ENCODE peak calls at places on chromosomes 5 and 9, in four cellular contexts. C is bronchial epithelial cell, M is astrocyte, Y is lower leg skin. P is an unnamed sample.

GRCh38 chr9:108469654-108470053 is 386.1 kb downstream of the ACTL7B start:
- DNase-seq in C (peak), M (peak), Y (no peak), P (no peak)

GRCh38 chr5:136901-137300 is 44.9 kb downstream of the PLEKHG4B start:
- DNase-seq in C (peak), Y (no peak), M (no peak), P (no peak)

GRCh38 chr5:180467576-180467975 is 26.6 kb upstream of the CNOT6 start:
- DNase-seq in Y (no peak), C (no peak), M (no peak), P (no peak)

GRCh38 chr5:151212361-151212899 is 11.5 kb downstream of the CCDC69 start:
- DNase-seq in C (no peak), Y (no peak), M (no peak), P (no peak)

GRCh38 chr9:89541798-89542197 is 43.9 kb upstream of the SEMA4D start:
- DNase-seq in Y (no peak), M (no peak), C (no peak), P (no peak)

GRCh38 chr5:142387022-142387682 is 62.3 kb upstream of the SPRY4 start:
- DNase-seq in C (no peak), M (no peak), Y (no peak), P (no peak)

GRCh38 chr9:32741706-32742105 is 41.6 kb upstream of the TMEM215 start:
- DNase-seq in Y (no peak), C (peak), M (peak), P (no peak)

GRCh38 chr9:101628173-101628572 is 33.4 kb upstream of the PPP3R2 start:
- DNase-seq in C (peak), M (no peak), Y (no peak), P (no peak)

GRCh38 chr9:126386814-126387213 is 60.2 kb downstream of the MVB12B start:
- DNase-seq in C (no peak), M (no peak), Y (no peak), P (no peak)

GRCh38 chr5:1094670-1095190 is 17.1 kb downstream of the SLC12A7 start:
- DNase-seq in M (no peak), Y (no peak), C (no peak), P (no peak)

GRCh38 chr5:32842798-32843531 is 131.8 kb downstream of the NPR3 start:
- DNase-seq in M (no peak), C (peak), Y (peak), P (no peak)

GRCh38 chr9:4303002-4303401 is 3.1 kb upstream of the GLIS3 start:
- DNase-seq in C (no peak), Y (no peak), M (peak), P (no peak)

GRCh38 chr5:147055850-147056523 is 177.4 kb upstream of the PPP2R2B start:
- DNase-seq in C (no peak), M (peak), Y (no peak), P (no peak)

GRCh38 chr5:177103523-177104253 is 17.0 kb downstream of the FGFR4 start:
- DNase-seq in C (peak), M (no peak), Y (no peak), P (no peak)

GRCh38 chr9:98678244-98678842 is 30.4 kb downstream of the GABBR2 start:
- DNase-seq in M (no peak), C (peak), Y (no peak), P (no peak)

DNA sequence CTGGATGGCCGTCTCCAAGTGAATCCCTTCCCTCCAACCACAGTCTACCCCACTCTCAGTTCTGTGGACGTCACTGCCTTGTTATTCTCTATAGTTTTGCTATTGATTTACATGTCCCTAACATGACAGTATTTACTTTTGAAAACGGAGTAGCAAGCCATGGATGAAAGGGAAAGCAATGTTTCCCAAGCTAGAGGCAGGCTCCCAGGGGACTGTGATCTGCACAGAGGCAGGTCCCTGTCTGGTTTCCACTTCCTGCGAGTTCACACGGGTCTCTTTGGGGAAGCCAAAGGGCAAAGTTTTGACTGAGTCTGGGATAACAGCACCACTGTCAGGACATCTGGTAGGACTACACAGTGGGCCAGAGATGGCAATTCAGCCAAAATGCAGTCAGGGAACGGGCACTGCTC is 12.7 kb downstream of the C9orf153 start:
- DNase-seq in Y (no peak), C (no peak), M (no peak), P (no peak)
- TF ChIP-seq CTCF in Y (no peak), C (no peak), M (no peak), P (no peak)

DNA sequence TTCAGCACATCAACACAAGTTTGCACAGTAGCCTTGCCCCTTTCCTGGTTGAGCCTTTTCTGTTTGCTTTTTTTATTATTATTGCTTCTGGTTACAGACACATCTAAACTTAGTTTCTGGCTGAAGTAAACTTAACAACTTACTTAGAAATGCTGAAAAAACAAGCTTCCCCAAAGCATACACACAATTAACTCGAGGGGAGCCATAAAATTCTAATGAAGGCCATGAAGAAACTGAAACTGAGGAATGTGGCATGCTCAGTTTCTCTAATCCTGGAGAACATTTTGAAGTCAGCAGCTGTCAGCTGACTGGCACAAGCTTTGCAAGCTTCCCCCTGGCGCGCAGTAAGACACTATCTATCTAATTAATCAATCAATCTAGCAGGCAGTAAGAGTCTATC is 3.7 kb downstream of the MYO10 start:
- DNase-seq in M (no peak), Y (no peak), C (no peak), P (no peak)
- H3K4me3 ChIP-seq in M (peak), Y (no peak), C (no peak), P (peak)

GRCh38 chr9:37390759-37391158 is 31.7 kb upstream of the GRHPR start:
- DNase-seq in C (peak), Y (no peak), M (no peak), P (no peak)
- TF ChIP-seq CTCF in C (peak), Y (no peak), M (peak), P (peak)

GRCh38 chr5:117455236-117456233 is 880.9 kb upstream of the SEMA6A start:
- DNase-seq in Y (no peak), C (no peak), M (no peak), P (no peak)
- H3K4me3 ChIP-seq in Y (no peak), C (peak), M (no peak), P (no peak)

GRCh38 chr5:105868038-105868775 is 1802.5 kb downstream of the EFNA5 start:
- DNase-seq in C (peak), Y (no peak), M (no peak), P (no peak)
- TF ChIP-seq CTCF in C (no peak), Y (no peak), M (no peak), P (no peak)

P was measured in HFF-Myc.